ENCODE peak calls at places on chromosomes 11 and 22, in four cellular contexts. V is K562, H is IMR-90, N is GM12878. M is an unnamed sample.

GRCh38 chr22:38315801-38316339 is 1.4 kb downstream of the CSNK1E start:
- DNase-seq in H (no peak), N (no peak), V (no peak), M (no peak)

GRCh38 chr22:31962392-31963113 is 18.2 kb downstream of the YWHAH start:
- DNase-seq in H (no peak), N (no peak), V (no peak), M (no peak)

GRCh38 chr11:69868871-69869270 is 49.7 kb upstream of the FGF3 start:
- DNase-seq in V (no peak), H (no peak), N (no peak), M (no peak)

GRCh38 chr11:113926273-113927183 is 21.9 kb downstream of the HTR3B start:
- DNase-seq in H (no peak), N (no peak), V (no peak), M (no peak)

GRCh38 chr11:87012089-87012488 is 25.6 kb upstream of the TMEM135 start:
- DNase-seq in H (no peak), V (no peak), N (no peak), M (no peak)

GRCh38 chr11:72683782-72684200 is 9.6 kb upstream of the PDE2A start:
- DNase-seq in N (no peak), H (peak; percentile 19), V (peak; percentile 75), M (peak; percentile 54)

GRCh38 chr22:35102663-35103062 is 36.7 kb downstream of the ISX start:
- DNase-seq in V (peak; percentile 24), N (no peak), H (peak; percentile 2), M (no peak)

GRCh38 chr11:68040121-68040956 is 1.5 kb downstream of the TCIRG1 start:
- DNase-seq in H (peak; percentile 73), V (no peak), N (peak; percentile 21), M (peak; percentile 86)

GRCh38 chr11:41461057-41461681 is 1.7 kb upstream of the LRRC4C start:
- DNase-seq in V (peak; percentile 13), H (no peak), N (no peak), M (peak; percentile 16)

GRCh38 chr11:14189874-14190273 is 169.1 kb downstream of the RRAS2 start:
- DNase-seq in H (no peak), V (no peak), N (no peak), M (no peak)

GRCh38 chr11:26539517-26539916 is 32.5 kb downstream of the MUC15 start:
- DNase-seq in N (no peak), V (no peak), H (no peak), M (no peak)

GRCh38 chr22:20439928-20440575 is 2.4 kb upstream of the SCARF2 start:
- DNase-seq in H (no peak), V (no peak), N (no peak), M (no peak)

GRCh38 chr22:46419754-46420571 is 84.4 kb downstream of the TRMU start:
- DNase-seq in N (no peak), H (no peak), V (no peak), M (no peak)

GRCh38 chr11:63917685-63918523 is 940 bp upstream of the RCOR2 start:
- DNase-seq in V (peak; percentile 79), N (no peak), H (no peak), M (no peak)

GRCh38 chr11:66178871-66179270 is 89.6 kb upstream of the RAB1B start:
- DNase-seq in N (no peak), H (no peak), V (no peak), M (no peak)

GRCh38 chr22:36277482-36278291 is 24.8 kb downstream of the APOL1 start:
- DNase-seq in N (no peak), H (peak; percentile 56), V (peak; percentile 67), M (peak; percentile 59)

GRCh38 chr11:12377106-12377823 is at the start of gene PARVA:
- DNase-seq in N (no peak), H (peak; percentile 81), V (no peak), M (peak; percentile 78)

GRCh38 chr22:32324505-32325415 is 32.9 kb upstream of the RFPL3 start:
- DNase-seq in V (no peak), H (no peak), N (no peak), M (no peak)

GRCh38 chr11:29527391-29527936 is 489.4 kb downstream of the KCNA4 start:
- DNase-seq in H (peak; percentile 74), N (no peak), V (no peak), M (peak; percentile 67)

GRCh38 chr11:62558669-62559068 is 12.1 kb upstream of the AHNAK start:
- DNase-seq in N (no peak), V (no peak), H (no peak), M (no peak)
- TF ChIP-seq CTCF in N (no peak), V (no peak), H (no peak), M (no peak)

DNA sequence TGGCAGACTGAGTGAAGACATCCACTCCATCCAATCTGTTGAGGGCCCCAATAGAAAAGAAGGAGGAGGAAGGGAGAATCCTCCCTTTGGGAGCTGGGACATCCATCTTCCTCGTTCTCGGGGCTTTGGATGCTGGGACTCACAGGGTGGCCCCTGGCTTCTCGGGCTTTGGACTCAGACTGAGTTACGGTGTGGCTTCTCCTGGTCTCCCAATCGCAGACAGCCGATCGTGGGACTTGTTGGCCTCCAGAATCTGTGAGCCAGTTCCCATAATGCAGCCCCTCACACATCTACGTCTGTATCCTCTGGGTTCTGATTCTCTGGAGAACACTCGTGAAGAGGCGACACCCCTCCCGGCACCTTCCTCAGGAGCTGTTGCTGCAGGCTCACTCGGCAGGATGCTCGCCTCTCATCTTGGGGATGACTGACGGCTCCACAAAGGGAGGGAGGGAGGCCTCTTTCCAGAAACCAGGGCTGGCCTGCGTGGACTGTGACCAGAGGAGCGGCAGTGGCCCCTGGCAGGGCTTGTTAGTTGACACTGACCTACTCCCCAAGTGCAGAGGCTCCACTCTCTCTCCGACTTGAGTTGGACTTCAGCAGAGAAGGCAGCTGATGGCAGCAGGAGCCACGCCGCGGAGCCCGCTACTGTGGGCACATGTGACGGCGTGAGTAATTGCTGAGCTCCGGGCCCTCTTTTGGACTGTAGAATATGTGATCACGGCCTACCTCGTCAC is 14.7 kb upstream of the TTLL12 start:
- DNase-seq in H (no peak), V (no peak), N (no peak), M (no peak)
- TF ChIP-seq FOS in H (no peak), V (no peak), N (no peak), M (no peak)

GRCh38 chr11:61293869-61294716 is 1.0 kb downstream of the VWCE start:
- DNase-seq in H (peak; percentile 48), V (no peak), N (no peak), M (peak; percentile 46)
- TF ChIP-seq CTCF in H (peak; percentile 7), V (no peak), N (no peak), M (peak; percentile 21)

DNA sequence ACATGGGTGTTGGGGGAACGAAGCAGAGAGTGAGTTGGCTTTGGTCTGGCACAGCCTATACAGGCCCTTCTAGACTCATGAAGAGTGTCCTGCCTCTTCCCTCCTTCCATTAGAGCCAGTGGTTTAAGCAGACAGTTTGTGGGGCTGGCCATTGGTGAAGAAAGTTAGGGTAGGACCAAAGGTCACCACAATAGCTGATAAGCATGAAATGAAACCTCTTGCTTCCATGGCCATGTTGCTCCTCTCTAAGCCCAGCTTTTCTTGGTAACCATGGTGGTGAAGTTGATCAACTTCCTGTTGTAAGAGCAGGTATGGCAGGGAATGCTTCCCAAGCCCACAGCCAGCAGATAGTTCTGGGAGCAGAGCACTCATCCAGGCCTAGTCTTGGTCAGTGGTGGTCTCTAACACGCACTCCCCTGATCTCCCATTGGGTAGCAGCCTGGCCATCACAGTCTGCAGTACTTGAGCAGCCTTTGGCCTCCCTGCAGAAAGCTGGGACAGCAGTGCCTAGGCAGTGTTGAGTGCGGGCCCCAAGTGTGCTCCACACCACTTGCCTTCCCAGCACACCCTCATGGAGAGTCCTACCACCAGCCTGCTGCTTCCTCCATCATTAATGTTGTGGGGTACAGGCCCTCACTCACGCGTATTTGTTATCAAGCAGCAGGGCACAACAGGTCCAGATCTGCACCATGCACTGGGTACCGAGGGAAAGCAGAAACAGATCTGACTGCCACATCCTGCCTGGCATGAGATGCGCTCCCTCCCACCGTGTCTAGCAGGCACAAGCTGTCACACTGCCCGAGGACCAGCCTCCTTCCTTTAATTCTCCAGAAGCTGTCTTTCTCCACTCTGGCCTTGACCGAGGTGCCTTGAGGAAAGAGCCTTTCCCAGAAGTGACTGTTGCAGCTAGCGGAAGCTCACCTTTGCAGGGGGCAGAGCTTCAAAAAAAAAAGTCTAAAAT is 65.8 kb upstream of the SUSD2 start:
- DNase-seq in N (no peak), V (no peak), H (no peak), M (no peak)
- TF ChIP-seq FOS in N (no peak), V (no peak), H (no peak), M (no peak)